ENCODE peak calls at places on chromosomes 3 and 15, in seven cellular contexts. Z, I, J, T, F, O and G are unnamed samples.

GRCh38 chr3:126127904-126128303 is 44.0 kb upstream of the SLC41A3 start:
- DNase-seq in F (no peak), J (no peak), O (peak), I (no peak), Z (no peak), T (no peak), G (no peak)

GRCh38 chr15:66253643-66254363 is at the start of gene MEGF11:
- DNase-seq in T (peak), F (no peak), Z (peak), J (peak), I (peak), O (no peak), G (no peak)

GRCh38 chr3:171383206-171384018 is 76.8 kb downstream of the TNIK start:
- DNase-seq in J (no peak), Z (peak), T (peak), F (no peak), O (no peak), I (no peak), G (no peak)

GRCh38 chr15:93830221-93830765 is 401.1 kb upstream of the MCTP2 start:
- DNase-seq in I (no peak), O (no peak), Z (no peak), T (no peak), F (no peak), J (no peak), G (no peak)

GRCh38 chr15:54681578-54681977 is 515.2 kb downstream of the RSL24D1 start:
- DNase-seq in J (no peak), O (no peak), F (no peak), Z (no peak), T (no peak), I (no peak), G (no peak)

GRCh38 chr3:176740891-176741290 is 456.4 kb downstream of the TBL1XR1 start:
- DNase-seq in J (no peak), T (no peak), F (no peak), O (no peak), I (no peak), Z (no peak), G (no peak)

GRCh38 chr3:9778518-9779129 is 8.9 kb upstream of the CAMK1 start:
- DNase-seq in T (peak), Z (peak), F (no peak), J (no peak), I (no peak), O (no peak), G (no peak)

GRCh38 chr3:134029256-134029733 is 430 bp downstream of the SLCO2A1 start:
- DNase-seq in T (peak), F (no peak), O (no peak), Z (peak), J (peak), I (no peak), G (no peak)

GRCh38 chr3:76367281-76367680 is 581.9 kb upstream of the ZNF717 start:
- DNase-seq in T (peak), F (no peak), I (no peak), O (no peak), Z (peak), J (no peak), G (no peak)

GRCh38 chr3:153601422-153601853 is 439.4 kb downstream of the RAP2B start:
- DNase-seq in O (no peak), I (no peak), J (no peak), F (no peak), T (peak), Z (no peak), G (no peak)

GRCh38 chr3:161217496-161217895 is 3.6 kb upstream of the NMD3 start:
- DNase-seq in J (peak), O (no peak), Z (peak), F (no peak), I (no peak), T (peak), G (no peak)

GRCh38 chr3:81308296-81308695 is 453.1 kb downstream of the GBE1 start:
- DNase-seq in T (peak), J (no peak), Z (peak), I (no peak), F (no peak), O (no peak), G (no peak)

GRCh38 chr15:48625126-48625525 is 20.4 kb downstream of the FBN1 start:
- DNase-seq in T (no peak), I (no peak), Z (peak), O (no peak), J (no peak), F (no peak), G (no peak)

GRCh38 chr15:100770781-100771584 is 108.6 kb upstream of the ALDH1A3 start:
- DNase-seq in O (no peak), Z (no peak), J (no peak), F (no peak), I (no peak), T (no peak), G (no peak)

GRCh38 chr3:152176241-152176640 is 92.5 kb upstream of the MBNL1 start:
- DNase-seq in T (peak), O (no peak), J (no peak), Z (peak), F (no peak), I (no peak), G (no peak)

GRCh38 chr15:101091080-101092017 is 160.5 kb downstream of the CHSY1 start:
- DNase-seq in I (peak), J (no peak), T (peak), O (no peak), Z (peak), F (no peak), G (no peak)

GRCh38 chr15:100880139-100880896 is 687 bp downstream of the ALDH1A3 start:
- DNase-seq in J (no peak), I (no peak), O (no peak), T (no peak), Z (peak), F (no peak), G (no peak)

GRCh38 chr3:189269356-189269755 is 97.6 kb downstream of the TPRG1 start:
- DNase-seq in O (no peak), F (no peak), Z (peak), T (no peak), I (no peak), J (no peak), G (no peak)

GRCh38 chr3:50652709-50653108 is 22.0 kb upstream of the DOCK3 start:
- DNase-seq in F (no peak), T (peak), O (peak), J (peak), Z (no peak), I (no peak), G (no peak)

GRCh38 chr3:101255441-101255840 is 64.9 kb downstream of the IMPG2 start:
- DNase-seq in J (no peak), O (no peak), I (no peak), F (no peak), T (no peak), Z (no peak), G (no peak)

GRCh38 chr15:70526974-70527325 is 236.4 kb downstream of the UACA start:
- DNase-seq in T (no peak), I (no peak), J (no peak), Z (no peak), O (no peak), F (no peak), G (no peak)

GRCh38 chr3:29183346-29184087 is 97.4 kb upstream of the RBMS3 start:
- DNase-seq in I (no peak), F (no peak), O (no peak), Z (peak), T (peak), J (no peak), G (no peak)

GRCh38 chr3:125381743-125382142 is 6.6 kb upstream of the ZNF148 start:
- DNase-seq in O (no peak), Z (peak), F (no peak), T (peak), J (peak), I (no peak), G (no peak)

GRCh38 chr15:82852906-82853635 is 43.6 kb downstream of the WHAMM start:
- DNase-seq in Z (no peak), I (no peak), O (peak), F (no peak), T (no peak), J (no peak), G (no peak)

GRCh38 chr3:123055352-123055751 is 11.5 kb upstream of the PDIA5 start:
- DNase-seq in I (no peak), F (no peak), Z (no peak), T (no peak), O (no peak), J (no peak), G (no peak)

GRCh38 chr3:182738583-182739514 is 54.5 kb upstream of the ATP11B start:
- DNase-seq in O (peak), I (no peak), T (no peak), F (no peak), J (peak), Z (no peak), G (no peak)

GRCh38 chr3:171374661-171375285 is 85.4 kb downstream of the TNIK start:
- DNase-seq in F (no peak), J (no peak), O (no peak), T (peak), I (no peak), Z (peak), G (no peak)

GRCh38 chr15:74889390-74889881 is 406 bp upstream of the MPI start:
- DNase-seq in O (peak), J (no peak), T (peak), Z (no peak), F (no peak), I (peak), G (peak)

GRCh38 chr15:100738614-100739013 is 136.2 kb downstream of the ASB7 start:
- DNase-seq in F (no peak), I (no peak), Z (no peak), O (no peak), T (no peak), J (no peak), G (no peak)

GRCh38 chr3:191894406-191894805 is 433.4 kb downstream of the PYDC2 start:
- DNase-seq in F (no peak), I (no peak), O (no peak), Z (no peak), T (no peak), J (no peak), G (no peak)

GRCh38 chr3:80114694-80115093 is 346.9 kb upstream of the ROBO1 start:
- DNase-seq in Z (no peak), F (no peak), J (no peak), I (no peak), T (no peak), O (no peak), G (no peak)

GRCh38 chr3:99641984-99642383 is 3.6 kb downstream of the COL8A1 start:
- DNase-seq in J (no peak), O (no peak), F (no peak), Z (no peak), T (no peak), I (no peak), G (no peak)

GRCh38 chr3:128309026-128309425 is 155.7 kb downstream of the EEFSEC start:
- DNase-seq in J (no peak), Z (no peak), T (no peak), O (no peak), I (no peak), F (no peak), G (no peak)

GRCh38 chr15:53759333-53759975 is at the start of gene WDR72:
- DNase-seq in I (no peak), J (peak), F (no peak), Z (no peak), T (no peak), O (no peak), G (no peak)

GRCh38 chr3:46670000-46670890 is 23.2 kb downstream of the ALS2CL start:
- DNase-seq in Z (no peak), F (no peak), I (peak), T (no peak), O (peak), J (no peak), G (no peak)

GRCh38 chr3:46668116-46668515 is 25.4 kb downstream of the ALS2CL start:
- DNase-seq in J (no peak), Z (no peak), F (no peak), O (peak), I (no peak), T (no peak), G (peak)

GRCh38 chr3:46668591-46668990 is 24.9 kb downstream of the ALS2CL start:
- DNase-seq in J (no peak), Z (no peak), F (no peak), I (no peak), T (no peak), O (peak), G (peak)

GRCh38 chr3:46670891-46671427 is 22.5 kb downstream of the ALS2CL start:
- DNase-seq in I (peak), O (peak), T (no peak), Z (no peak), F (no peak), J (no peak), G (peak)

GRCh38 chr3:46669191-46669999 is 24.1 kb downstream of the ALS2CL start:
- DNase-seq in Z (no peak), I (no peak), T (no peak), J (no peak), O (peak), F (no peak), G (peak)
- TF ChIP-seq CTCF in Z (no peak), I (no peak), T (no peak), J (no peak), O (no peak), F (no peak), G (no peak)

GRCh38 chr15:25136119-25136518 is 181.3 kb downstream of the SNRPN start:
- DNase-seq in F (no peak), O (no peak), T (peak), J (no peak), I (no peak), Z (peak), G (no peak)

GRCh38 chr15:25133804-25134203 is 179.0 kb downstream of the SNRPN start:
- DNase-seq in O (no peak), I (no peak), J (no peak), Z (no peak), T (no peak), F (no peak), G (no peak)

GRCh38 chr15:25137013-25137412 is 182.2 kb downstream of the SNRPN start:
- DNase-seq in O (no peak), F (no peak), I (no peak), T (no peak), J (no peak), Z (no peak), G (no peak)

GRCh38 chr15:25134546-25134945 is 179.8 kb downstream of the SNRPN start:
- DNase-seq in Z (peak), O (no peak), J (peak), I (no peak), F (no peak), T (no peak), G (no peak)
- TF ChIP-seq CTCF in Z (no peak), O (no peak), J (no peak), I (no peak), F (no peak), T (no peak), G (no peak)

GRCh38 chr3:166283856-166284255 is 446.6 kb upstream of the BCHE start:
- DNase-seq in I (no peak), O (no peak), T (peak), J (no peak), Z (peak), F (no peak), G (no peak)
- TF ChIP-seq CTCF in I (no peak), O (no peak), T (no peak), J (no peak), Z (no peak), F (no peak), G (no peak)

DNA sequence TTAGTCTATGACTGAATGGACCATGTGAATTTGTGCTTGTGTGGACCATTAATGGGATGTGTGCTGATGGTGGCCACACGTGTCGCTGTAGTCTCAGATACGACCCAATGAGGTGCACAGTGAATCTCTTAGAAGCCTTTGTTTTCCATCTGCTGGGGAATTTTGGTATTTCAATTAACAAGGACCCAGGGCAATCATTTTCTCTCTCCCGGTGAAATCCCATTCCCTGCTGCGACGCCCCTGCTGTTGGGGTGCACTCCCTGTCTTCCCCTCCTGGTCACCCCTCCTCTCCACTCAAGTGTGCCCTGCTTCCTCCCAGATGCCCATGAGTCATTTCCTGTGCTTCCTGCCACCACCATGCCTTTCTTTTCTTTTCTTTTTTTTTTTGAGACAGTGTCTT is 32.7 kb downstream of the EBLN2 start:
- DNase-seq in I (no peak), T (peak), F (no peak), O (no peak), Z (peak), J (no peak), G (no peak)
- TF ChIP-seq CTCF in I (no peak), T (no peak), F (no peak), O (no peak), Z (no peak), J (no peak), G (no peak)

GRCh38 chr3:196969660-196970546 is 1.3 kb upstream of the PIGZ start:
- DNase-seq in F (no peak), J (peak), Z (peak), I (peak), O (peak), T (peak), G (no peak)
- TF ChIP-seq CTCF in F (peak), J (peak), Z (peak), I (peak), O (peak), T (peak), G (peak)

DNA sequence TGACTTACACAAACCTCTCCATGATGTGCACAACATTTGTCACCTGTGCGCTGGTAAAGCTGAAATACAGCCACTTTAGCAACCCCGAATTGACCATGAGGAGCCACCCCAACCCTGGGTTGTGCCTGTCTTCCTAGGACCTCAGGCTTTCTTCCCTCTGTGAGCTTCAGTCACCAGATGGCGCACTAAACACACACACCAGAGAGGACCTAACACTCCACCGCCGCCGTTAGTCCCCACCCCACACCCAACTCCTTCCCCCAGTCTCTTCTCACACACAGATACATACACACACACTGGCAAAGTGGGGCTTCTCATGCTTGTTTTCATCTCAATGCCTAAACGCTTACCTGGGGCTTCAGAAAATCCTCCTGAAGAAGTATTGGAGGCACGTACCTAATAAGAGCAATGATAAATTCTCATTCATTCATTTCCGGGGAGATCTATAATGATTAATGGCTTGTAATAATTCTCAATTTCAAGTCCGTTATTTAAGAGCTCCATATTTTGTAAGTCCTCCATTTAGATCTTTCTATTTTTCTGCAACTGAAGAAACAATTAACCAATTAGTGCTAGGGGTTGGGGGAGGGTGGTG is 2.1 kb upstream of the CCDC80 start:
- DNase-seq in I (peak), O (peak), T (peak), J (peak), Z (peak), F (peak), G (peak)
- TF ChIP-seq CTCF in I (peak), O (peak), T (peak), J (peak), Z (peak), F (peak), G (peak)

DNA sequence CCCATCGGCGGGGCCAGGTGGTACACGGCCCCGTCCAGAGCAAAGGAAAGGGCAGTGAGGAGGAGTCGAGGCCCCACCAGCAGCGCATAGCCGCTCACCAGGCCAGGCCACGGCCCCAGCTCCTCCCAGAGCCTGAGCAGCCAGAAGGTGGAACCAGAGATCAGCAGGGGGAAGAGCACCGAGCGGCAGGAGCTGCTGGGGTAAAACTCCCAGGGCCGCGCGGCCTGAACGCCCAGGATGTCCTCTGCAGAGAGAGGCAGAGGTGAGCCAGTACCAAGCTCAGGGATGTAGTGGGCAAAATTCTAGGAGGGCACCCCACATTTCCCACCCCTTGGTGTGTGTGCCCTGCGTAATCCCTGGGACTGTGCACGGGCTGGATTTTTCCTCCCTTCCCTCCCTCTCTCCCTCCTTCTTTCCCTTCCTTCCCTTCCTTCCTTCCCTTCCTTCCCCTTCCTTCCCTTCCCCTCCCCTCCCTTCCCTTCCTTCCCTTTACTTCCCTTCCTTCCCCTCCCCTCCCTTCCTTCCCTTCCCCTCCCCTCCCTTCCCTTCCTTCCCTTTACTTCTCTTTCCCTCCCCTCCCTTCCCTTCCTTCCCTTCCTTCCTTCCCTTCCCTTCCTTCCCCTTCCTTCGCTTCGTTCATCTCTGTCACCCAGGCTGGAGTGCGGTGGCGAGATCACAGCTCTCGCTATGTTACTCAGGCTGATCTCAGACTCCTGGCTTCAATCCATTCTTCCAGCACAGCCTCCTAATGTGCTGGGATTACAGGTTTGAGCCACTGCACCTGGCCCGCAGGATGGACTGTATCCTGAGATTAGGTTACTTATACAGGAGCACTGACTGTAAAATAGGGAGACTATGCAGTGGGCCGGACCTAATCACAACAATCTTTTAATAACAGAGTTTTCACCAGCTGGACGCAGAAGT is 6.4 kb upstream of the NCBP2 start:
- DNase-seq in I (no peak), O (no peak), T (peak), Z (peak), F (no peak), J (no peak), G (no peak)
- TF ChIP-seq CTCF in I (no peak), O (peak), T (peak), Z (peak), F (no peak), J (no peak), G (no peak)

DNA sequence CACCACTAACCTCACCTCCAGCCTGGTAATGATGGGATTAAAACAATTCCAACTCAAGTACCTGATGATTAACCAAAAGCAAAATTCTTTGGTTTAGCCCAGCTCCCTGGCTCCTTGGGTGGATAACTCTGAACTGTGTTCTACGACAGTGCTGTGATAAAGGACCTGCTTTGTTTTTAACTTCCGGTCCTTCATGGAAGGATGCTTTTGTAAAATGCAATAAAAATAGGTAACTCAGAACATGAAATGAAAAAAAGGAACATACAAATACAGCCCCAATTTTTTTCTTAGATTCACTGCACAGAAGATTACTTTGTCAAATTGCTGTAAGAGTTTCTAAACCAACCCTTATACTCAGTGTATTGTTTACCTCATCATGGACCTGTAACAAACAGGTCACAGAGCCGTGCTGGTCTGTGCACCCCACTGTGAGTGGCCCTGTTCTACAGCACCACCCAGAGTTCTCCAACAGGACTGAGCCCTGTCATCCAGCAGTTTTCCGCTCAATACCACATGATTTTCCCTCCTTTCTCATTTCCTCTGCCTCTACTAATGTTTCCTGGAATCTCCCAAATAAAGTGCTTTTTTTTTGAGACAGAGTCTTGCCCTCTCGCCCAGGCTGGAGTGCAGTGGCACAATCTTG is 4.9 kb upstream of the PCYT1A start:
- DNase-seq in I (no peak), F (no peak), T (no peak), J (no peak), Z (no peak), O (no peak), G (no peak)
- TF ChIP-seq CTCF in I (no peak), F (no peak), T (no peak), J (no peak), Z (no peak), O (no peak), G (no peak)